ENCODE peak calls at places on chromosomes 5 and 9, in ten cellular contexts. One of them, this sample, is unnamed.

GRCh38 chr9:110844121-110844520 is 175.5 kb downstream of the MUSK start:
- DNase-seq in naive B cell: no peak
- DNase-seq in HTR-8/SVneo: no peak
- DNase-seq in AG10803: no peak
- DNase-seq in CD8-positive, alpha-beta memory T cell: no peak
- DNase-seq in DMS 273 treated with DMSO at 0.1 percent for 48 hours: no peak
- DNase-seq in ovary: no peak
- DNase-seq in cardiac fibroblast: peak
- DNase-seq in NCI-H510A treated with DMSO at 0.1 percent for 48 hours: no peak
- DNase-seq in NCI-H146: no peak
- DNase-seq in this sample: no peak

GRCh38 chr5:149265559-149265958 is 6.1 kb upstream of the AFAP1L1 start:
- DNase-seq in naive B cell: no peak
- DNase-seq in HTR-8/SVneo: peak
- DNase-seq in AG10803: peak
- DNase-seq in CD8-positive, alpha-beta memory T cell: no peak
- DNase-seq in DMS 273 treated with DMSO at 0.1 percent for 48 hours: no peak
- DNase-seq in ovary: no peak
- DNase-seq in cardiac fibroblast: peak
- DNase-seq in NCI-H510A treated with DMSO at 0.1 percent for 48 hours: peak
- DNase-seq in NCI-H146: peak
- DNase-seq in this sample: no peak

GRCh38 chr9:128006360-128007024 is 25.7 kb upstream of the EEIG1 start:
- DNase-seq in naive B cell: no peak
- DNase-seq in HTR-8/SVneo: no peak
- DNase-seq in AG10803: no peak
- DNase-seq in CD8-positive, alpha-beta memory T cell: no peak
- DNase-seq in DMS 273 treated with DMSO at 0.1 percent for 48 hours: no peak
- DNase-seq in ovary: no peak
- DNase-seq in cardiac fibroblast: no peak
- DNase-seq in NCI-H510A treated with DMSO at 0.1 percent for 48 hours: no peak
- DNase-seq in NCI-H146: no peak
- DNase-seq in this sample: no peak

GRCh38 chr5:79886456-79886855 is 104.6 kb downstream of the MTX3 start:
- DNase-seq in naive B cell: no peak
- DNase-seq in HTR-8/SVneo: no peak
- DNase-seq in AG10803: no peak
- DNase-seq in CD8-positive, alpha-beta memory T cell: no peak
- DNase-seq in DMS 273 treated with DMSO at 0.1 percent for 48 hours: peak
- DNase-seq in ovary: no peak
- DNase-seq in cardiac fibroblast: no peak
- DNase-seq in NCI-H510A treated with DMSO at 0.1 percent for 48 hours: peak
- DNase-seq in NCI-H146: peak
- DNase-seq in this sample: peak

GRCh38 chr9:88388886-88389617 is 808 bp downstream of the SPIN1 start:
- DNase-seq in naive B cell: peak
- DNase-seq in HTR-8/SVneo: peak
- DNase-seq in AG10803: peak
- DNase-seq in CD8-positive, alpha-beta memory T cell: peak
- DNase-seq in DMS 273 treated with DMSO at 0.1 percent for 48 hours: peak
- DNase-seq in ovary: peak
- DNase-seq in cardiac fibroblast: peak
- DNase-seq in NCI-H510A treated with DMSO at 0.1 percent for 48 hours: peak
- DNase-seq in NCI-H146: peak
- DNase-seq in this sample: peak

GRCh38 chr5:132777209-132778069 is at the start of gene SEPTIN8:
- DNase-seq in naive B cell: peak
- DNase-seq in HTR-8/SVneo: no peak
- DNase-seq in AG10803: peak
- DNase-seq in CD8-positive, alpha-beta memory T cell: peak
- DNase-seq in DMS 273 treated with DMSO at 0.1 percent for 48 hours: no peak
- DNase-seq in ovary: peak
- DNase-seq in cardiac fibroblast: peak
- DNase-seq in NCI-H510A treated with DMSO at 0.1 percent for 48 hours: no peak
- DNase-seq in NCI-H146: peak
- DNase-seq in this sample: peak

GRCh38 chr5:50687548-50687947 is 21.1 kb downstream of the PARP8 start:
- DNase-seq in naive B cell: no peak
- DNase-seq in HTR-8/SVneo: no peak
- DNase-seq in AG10803: no peak
- DNase-seq in CD8-positive, alpha-beta memory T cell: no peak
- DNase-seq in DMS 273 treated with DMSO at 0.1 percent for 48 hours: no peak
- DNase-seq in ovary: no peak
- DNase-seq in cardiac fibroblast: no peak
- DNase-seq in NCI-H510A treated with DMSO at 0.1 percent for 48 hours: no peak
- DNase-seq in NCI-H146: no peak
- DNase-seq in this sample: no peak

GRCh38 chr9:3863114-3863528 is 337.3 kb upstream of the RFX3 start:
- DNase-seq in naive B cell: no peak
- DNase-seq in HTR-8/SVneo: peak
- DNase-seq in AG10803: peak
- DNase-seq in CD8-positive, alpha-beta memory T cell: no peak
- DNase-seq in DMS 273 treated with DMSO at 0.1 percent for 48 hours: no peak
- DNase-seq in ovary: no peak
- DNase-seq in cardiac fibroblast: peak
- DNase-seq in NCI-H510A treated with DMSO at 0.1 percent for 48 hours: no peak
- DNase-seq in NCI-H146: no peak
- DNase-seq in this sample: no peak

GRCh38 chr9:87501806-87502205 is 4.1 kb downstream of the DAPK1 start:
- DNase-seq in naive B cell: no peak
- DNase-seq in HTR-8/SVneo: no peak
- DNase-seq in AG10803: no peak
- DNase-seq in CD8-positive, alpha-beta memory T cell: no peak
- DNase-seq in DMS 273 treated with DMSO at 0.1 percent for 48 hours: peak
- DNase-seq in ovary: no peak
- DNase-seq in cardiac fibroblast: no peak
- DNase-seq in NCI-H510A treated with DMSO at 0.1 percent for 48 hours: no peak
- DNase-seq in NCI-H146: no peak
- DNase-seq in this sample: no peak

GRCh38 chr5:71662381-71662780 is 56.7 kb upstream of the CARTPT start:
- DNase-seq in naive B cell: no peak
- DNase-seq in HTR-8/SVneo: no peak
- DNase-seq in AG10803: no peak
- DNase-seq in CD8-positive, alpha-beta memory T cell: no peak
- DNase-seq in DMS 273 treated with DMSO at 0.1 percent for 48 hours: no peak
- DNase-seq in ovary: no peak
- DNase-seq in cardiac fibroblast: no peak
- DNase-seq in NCI-H510A treated with DMSO at 0.1 percent for 48 hours: no peak
- DNase-seq in NCI-H146: no peak
- DNase-seq in this sample: no peak

GRCh38 chr9:126690431-126691051 is 76.8 kb downstream of the LMX1B start:
- DNase-seq in naive B cell: peak
- DNase-seq in HTR-8/SVneo: peak
- DNase-seq in AG10803: no peak
- DNase-seq in CD8-positive, alpha-beta memory T cell: peak
- DNase-seq in DMS 273 treated with DMSO at 0.1 percent for 48 hours: no peak
- DNase-seq in ovary: no peak
- DNase-seq in cardiac fibroblast: peak
- DNase-seq in NCI-H510A treated with DMSO at 0.1 percent for 48 hours: peak
- DNase-seq in NCI-H146: no peak
- DNase-seq in this sample: peak

GRCh38 chr5:96812851-96813250 is 5.1 kb upstream of the ERAP1 start:
- DNase-seq in naive B cell: no peak
- DNase-seq in HTR-8/SVneo: no peak
- DNase-seq in AG10803: no peak
- DNase-seq in CD8-positive, alpha-beta memory T cell: no peak
- DNase-seq in DMS 273 treated with DMSO at 0.1 percent for 48 hours: no peak
- DNase-seq in ovary: no peak
- DNase-seq in cardiac fibroblast: no peak
- DNase-seq in NCI-H510A treated with DMSO at 0.1 percent for 48 hours: no peak
- DNase-seq in NCI-H146: no peak
- DNase-seq in this sample: no peak

GRCh38 chr5:172690258-172691075 is 49.4 kb downstream of the NEURL1B start:
- DNase-seq in naive B cell: no peak
- DNase-seq in HTR-8/SVneo: no peak
- DNase-seq in AG10803: no peak
- DNase-seq in CD8-positive, alpha-beta memory T cell: no peak
- DNase-seq in DMS 273 treated with DMSO at 0.1 percent for 48 hours: no peak
- DNase-seq in ovary: no peak
- DNase-seq in cardiac fibroblast: no peak
- DNase-seq in NCI-H510A treated with DMSO at 0.1 percent for 48 hours: no peak
- DNase-seq in NCI-H146: no peak
- DNase-seq in this sample: no peak

GRCh38 chr9:14400658-14400995 is 86.7 kb upstream of the NFIB start:
- DNase-seq in naive B cell: no peak
- DNase-seq in HTR-8/SVneo: peak
- DNase-seq in AG10803: peak
- DNase-seq in CD8-positive, alpha-beta memory T cell: no peak
- DNase-seq in DMS 273 treated with DMSO at 0.1 percent for 48 hours: peak
- DNase-seq in ovary: no peak
- DNase-seq in cardiac fibroblast: peak
- DNase-seq in NCI-H510A treated with DMSO at 0.1 percent for 48 hours: peak
- DNase-seq in NCI-H146: peak
- DNase-seq in this sample: peak

GRCh38 chr5:132468665-132469379 is 21.8 kb downstream of the IRF1 start:
- DNase-seq in naive B cell: no peak
- DNase-seq in HTR-8/SVneo: no peak
- DNase-seq in AG10803: no peak
- DNase-seq in CD8-positive, alpha-beta memory T cell: no peak
- DNase-seq in DMS 273 treated with DMSO at 0.1 percent for 48 hours: no peak
- DNase-seq in ovary: no peak
- DNase-seq in cardiac fibroblast: peak
- DNase-seq in NCI-H510A treated with DMSO at 0.1 percent for 48 hours: no peak
- DNase-seq in NCI-H146: no peak
- DNase-seq in this sample: no peak

GRCh38 chr5:32076699-32077695 is 97.1 kb downstream of the GOLPH3 start:
- DNase-seq in naive B cell: no peak
- DNase-seq in HTR-8/SVneo: peak
- DNase-seq in AG10803: peak
- DNase-seq in CD8-positive, alpha-beta memory T cell: no peak
- DNase-seq in DMS 273 treated with DMSO at 0.1 percent for 48 hours: peak
- DNase-seq in ovary: no peak
- DNase-seq in cardiac fibroblast: peak
- DNase-seq in NCI-H510A treated with DMSO at 0.1 percent for 48 hours: peak
- DNase-seq in NCI-H146: peak
- DNase-seq in this sample: peak

GRCh38 chr5:9015250-9015936 is 530.5 kb downstream of the SEMA5A start:
- DNase-seq in naive B cell: no peak
- DNase-seq in HTR-8/SVneo: peak
- DNase-seq in AG10803: peak
- DNase-seq in CD8-positive, alpha-beta memory T cell: no peak
- DNase-seq in DMS 273 treated with DMSO at 0.1 percent for 48 hours: no peak
- DNase-seq in ovary: no peak
- DNase-seq in cardiac fibroblast: peak
- DNase-seq in NCI-H510A treated with DMSO at 0.1 percent for 48 hours: no peak
- DNase-seq in NCI-H146: no peak
- DNase-seq in this sample: no peak

GRCh38 chr9:1989500-1989899 is 25.6 kb upstream of the SMARCA2 start:
- DNase-seq in naive B cell: no peak
- DNase-seq in HTR-8/SVneo: no peak
- DNase-seq in AG10803: no peak
- DNase-seq in CD8-positive, alpha-beta memory T cell: no peak
- DNase-seq in DMS 273 treated with DMSO at 0.1 percent for 48 hours: no peak
- DNase-seq in ovary: no peak
- DNase-seq in cardiac fibroblast: no peak
- DNase-seq in NCI-H510A treated with DMSO at 0.1 percent for 48 hours: no peak
- DNase-seq in NCI-H146: no peak
- DNase-seq in this sample: no peak

GRCh38 chr5:14086261-14086660 is 56.9 kb upstream of the TRIO start:
- DNase-seq in naive B cell: no peak
- DNase-seq in HTR-8/SVneo: no peak
- DNase-seq in AG10803: peak
- DNase-seq in CD8-positive, alpha-beta memory T cell: no peak
- DNase-seq in DMS 273 treated with DMSO at 0.1 percent for 48 hours: no peak
- DNase-seq in ovary: no peak
- DNase-seq in cardiac fibroblast: peak
- DNase-seq in NCI-H510A treated with DMSO at 0.1 percent for 48 hours: no peak
- DNase-seq in NCI-H146: no peak
- DNase-seq in this sample: no peak

GRCh38 chr5:76667495-76667894 is 44.3 kb upstream of the F2RL2 start:
- DNase-seq in naive B cell: no peak
- DNase-seq in HTR-8/SVneo: no peak
- DNase-seq in AG10803: no peak
- DNase-seq in CD8-positive, alpha-beta memory T cell: no peak
- DNase-seq in DMS 273 treated with DMSO at 0.1 percent for 48 hours: no peak
- DNase-seq in ovary: no peak
- DNase-seq in cardiac fibroblast: no peak
- DNase-seq in NCI-H510A treated with DMSO at 0.1 percent for 48 hours: no peak
- DNase-seq in NCI-H146: no peak
- DNase-seq in this sample: no peak

GRCh38 chr5:96026334-96027065 is 64.8 kb upstream of the ELL2 start:
- DNase-seq in naive B cell: no peak
- DNase-seq in HTR-8/SVneo: peak
- DNase-seq in AG10803: peak
- DNase-seq in CD8-positive, alpha-beta memory T cell: no peak
- DNase-seq in DMS 273 treated with DMSO at 0.1 percent for 48 hours: no peak
- DNase-seq in ovary: no peak
- DNase-seq in cardiac fibroblast: peak
- DNase-seq in NCI-H510A treated with DMSO at 0.1 percent for 48 hours: no peak
- DNase-seq in NCI-H146: no peak
- DNase-seq in this sample: no peak

GRCh38 chr9:135029434-135029833 is 58.0 kb upstream of the OLFM1 start:
- DNase-seq in naive B cell: no peak
- DNase-seq in HTR-8/SVneo: no peak
- DNase-seq in AG10803: no peak
- DNase-seq in CD8-positive, alpha-beta memory T cell: no peak
- DNase-seq in DMS 273 treated with DMSO at 0.1 percent for 48 hours: no peak
- DNase-seq in ovary: no peak
- DNase-seq in cardiac fibroblast: no peak
- DNase-seq in NCI-H510A treated with DMSO at 0.1 percent for 48 hours: no peak
- DNase-seq in NCI-H146: no peak
- DNase-seq in this sample: no peak

GRCh38 chr5:142014911-142015584 is 2.2 kb upstream of the GNPDA1 start:
- DNase-seq in naive B cell: peak
- DNase-seq in HTR-8/SVneo: peak
- DNase-seq in AG10803: peak
- DNase-seq in CD8-positive, alpha-beta memory T cell: no peak
- DNase-seq in DMS 273 treated with DMSO at 0.1 percent for 48 hours: peak
- DNase-seq in ovary: no peak
- DNase-seq in cardiac fibroblast: peak
- DNase-seq in NCI-H510A treated with DMSO at 0.1 percent for 48 hours: no peak
- DNase-seq in NCI-H146: peak
- DNase-seq in this sample: peak

GRCh38 chr5:8756498-8757084 is 789.3 kb downstream of the SEMA5A start:
- DNase-seq in naive B cell: no peak
- DNase-seq in HTR-8/SVneo: peak
- DNase-seq in AG10803: peak
- DNase-seq in CD8-positive, alpha-beta memory T cell: no peak
- DNase-seq in DMS 273 treated with DMSO at 0.1 percent for 48 hours: no peak
- DNase-seq in ovary: no peak
- DNase-seq in cardiac fibroblast: peak
- DNase-seq in NCI-H510A treated with DMSO at 0.1 percent for 48 hours: peak
- DNase-seq in NCI-H146: peak
- DNase-seq in this sample: peak

GRCh38 chr9:38638881-38639576 is 18.6 kb upstream of the ANKRD18A start:
- DNase-seq in naive B cell: no peak
- DNase-seq in HTR-8/SVneo: no peak
- DNase-seq in AG10803: no peak
- DNase-seq in CD8-positive, alpha-beta memory T cell: no peak
- DNase-seq in DMS 273 treated with DMSO at 0.1 percent for 48 hours: no peak
- DNase-seq in ovary: no peak
- DNase-seq in cardiac fibroblast: no peak
- DNase-seq in NCI-H510A treated with DMSO at 0.1 percent for 48 hours: no peak
- DNase-seq in NCI-H146: no peak
- DNase-seq in this sample: no peak

GRCh38 chr9:88991066-88992030 is at the start of gene S1PR3:
- DNase-seq in naive B cell: no peak
- DNase-seq in HTR-8/SVneo: peak
- DNase-seq in AG10803: peak
- DNase-seq in CD8-positive, alpha-beta memory T cell: no peak
- DNase-seq in DMS 273 treated with DMSO at 0.1 percent for 48 hours: no peak
- DNase-seq in ovary: peak
- DNase-seq in cardiac fibroblast: peak
- DNase-seq in NCI-H510A treated with DMSO at 0.1 percent for 48 hours: no peak
- DNase-seq in NCI-H146: no peak
- DNase-seq in this sample: peak

GRCh38 chr5:36398137-36398536 is 96.4 kb upstream of the RANBP3L start:
- DNase-seq in naive B cell: no peak
- DNase-seq in HTR-8/SVneo: peak
- DNase-seq in AG10803: peak
- DNase-seq in CD8-positive, alpha-beta memory T cell: no peak
- DNase-seq in DMS 273 treated with DMSO at 0.1 percent for 48 hours: peak
- DNase-seq in ovary: no peak
- DNase-seq in cardiac fibroblast: peak
- DNase-seq in NCI-H510A treated with DMSO at 0.1 percent for 48 hours: no peak
- DNase-seq in NCI-H146: no peak
- DNase-seq in this sample: peak

GRCh38 chr5:12805165-12805698 is 901.0 kb upstream of the CTNND2 start:
- DNase-seq in naive B cell: no peak
- DNase-seq in HTR-8/SVneo: no peak
- DNase-seq in AG10803: no peak
- DNase-seq in CD8-positive, alpha-beta memory T cell: no peak
- DNase-seq in DMS 273 treated with DMSO at 0.1 percent for 48 hours: no peak
- DNase-seq in ovary: no peak
- DNase-seq in cardiac fibroblast: no peak
- DNase-seq in NCI-H510A treated with DMSO at 0.1 percent for 48 hours: no peak
- DNase-seq in NCI-H146: peak
- DNase-seq in this sample: no peak